ENCODE peak calls at places on chromosomes 1 and 21, in nine cellular contexts. D is chondrocyte, Y is NB4, P is WTC11, Z is fibroblast of villous mesenchyme, F is ascending aorta, K is GM12865, B is cardiac fibroblast, N is mucosa of descending colon. A is an unnamed sample.
A peak's percentile ranks its signal among the peaks of the same experiment; 100 is the strongest.

GRCh38 chr1:211352985-211353515 is 26.4 kb downstream of the TRAF5 start:
- DNase-seq in D (no peak), Y (peak; percentile 44), P (peak; percentile 66), Z (peak; percentile 24), F (no peak), K (peak; percentile 78), B (peak; percentile 42), N (peak; percentile 67), A (peak; percentile 69)

GRCh38 chr1:52707927-52708655 is 9.9 kb upstream of the COA7 start:
- DNase-seq in D (no peak), Y (peak; percentile 29), P (no peak), Z (peak; percentile 83), F (no peak), K (peak; percentile 52), B (peak; percentile 71), N (no peak), A (no peak)

GRCh38 chr1:87457408-87457807 is 128.7 kb downstream of the LMO4 start:
- DNase-seq in D (no peak), Y (no peak), P (no peak), Z (no peak), F (no peak), K (no peak), B (no peak), N (no peak), A (no peak)

GRCh38 chr1:53195913-53196484 is 625 bp upstream of the CPT2 start:
- DNase-seq in D (no peak), Y (no peak), P (no peak), Z (no peak), F (no peak), K (no peak), B (no peak), N (no peak), A (no peak)

GRCh38 chr1:175015243-175015642 is 8.0 kb downstream of the MRPS14 start:
- DNase-seq in D (no peak), Y (no peak), P (no peak), Z (peak; percentile 75), F (no peak), K (no peak), B (peak; percentile 84), N (no peak), A (no peak)

GRCh38 chr1:15758953-15759661 is 512 bp downstream of the FBLIM1 start:
- DNase-seq in D (no peak), Y (no peak), P (peak; percentile 35), Z (peak; percentile 20), F (no peak), K (no peak), B (no peak), N (peak; percentile 48), A (peak; percentile 66)

GRCh38 chr1:224617410-224618361 is 1.6 kb downstream of the CNIH3 start:
- DNase-seq in D (no peak), Y (peak; percentile 25), P (peak; percentile 27), Z (no peak), F (no peak), K (no peak), B (no peak), N (no peak), A (no peak)

GRCh38 chr1:113166473-113166872 is 93.5 kb downstream of the LRIG2 start:
- DNase-seq in D (no peak), Y (no peak), P (no peak), Z (no peak), F (no peak), K (no peak), B (no peak), N (no peak), A (no peak)

GRCh38 chr21:32459972-32460371 is 47.5 kb downstream of the EVA1C start:
- DNase-seq in D (peak; percentile 4), Y (no peak), P (no peak), Z (peak; percentile 87), F (no peak), K (no peak), B (peak; percentile 25), N (no peak), A (no peak)

GRCh38 chr1:89633745-89634625 is 1.1 kb downstream of the LRRC8C start:
- DNase-seq in D (no peak), Y (peak; percentile 59), P (peak; percentile 28), Z (peak; percentile 43), F (no peak), K (peak; percentile 39), B (peak; percentile 51), N (no peak), A (no peak)

GRCh38 chr1:33292726-33293340 is 28.1 kb downstream of the A3GALT2 start:
- DNase-seq in D (no peak), Y (no peak), P (no peak), Z (no peak), F (no peak), K (no peak), B (no peak), N (no peak), A (no peak)

GRCh38 chr1:31985430-31985829 is 28.2 kb upstream of the KHDRBS1 start:
- DNase-seq in D (no peak), Y (no peak), P (no peak), Z (no peak), F (no peak), K (peak; percentile 80), B (peak; percentile 36), N (no peak), A (peak; percentile 53)

GRCh38 chr21:44463716-44464115 is 8.4 kb downstream of the LRRC3 start:
- DNase-seq in D (no peak), Y (no peak), P (no peak), Z (peak; percentile 4), F (no peak), K (no peak), B (no peak), N (no peak), A (no peak)

GRCh38 chr21:33824156-33824941 is 91.3 kb downstream of the ATP5PO start:
- DNase-seq in D (no peak), Y (no peak), P (no peak), Z (no peak), F (no peak), K (no peak), B (no peak), N (no peak), A (no peak)

DNA sequence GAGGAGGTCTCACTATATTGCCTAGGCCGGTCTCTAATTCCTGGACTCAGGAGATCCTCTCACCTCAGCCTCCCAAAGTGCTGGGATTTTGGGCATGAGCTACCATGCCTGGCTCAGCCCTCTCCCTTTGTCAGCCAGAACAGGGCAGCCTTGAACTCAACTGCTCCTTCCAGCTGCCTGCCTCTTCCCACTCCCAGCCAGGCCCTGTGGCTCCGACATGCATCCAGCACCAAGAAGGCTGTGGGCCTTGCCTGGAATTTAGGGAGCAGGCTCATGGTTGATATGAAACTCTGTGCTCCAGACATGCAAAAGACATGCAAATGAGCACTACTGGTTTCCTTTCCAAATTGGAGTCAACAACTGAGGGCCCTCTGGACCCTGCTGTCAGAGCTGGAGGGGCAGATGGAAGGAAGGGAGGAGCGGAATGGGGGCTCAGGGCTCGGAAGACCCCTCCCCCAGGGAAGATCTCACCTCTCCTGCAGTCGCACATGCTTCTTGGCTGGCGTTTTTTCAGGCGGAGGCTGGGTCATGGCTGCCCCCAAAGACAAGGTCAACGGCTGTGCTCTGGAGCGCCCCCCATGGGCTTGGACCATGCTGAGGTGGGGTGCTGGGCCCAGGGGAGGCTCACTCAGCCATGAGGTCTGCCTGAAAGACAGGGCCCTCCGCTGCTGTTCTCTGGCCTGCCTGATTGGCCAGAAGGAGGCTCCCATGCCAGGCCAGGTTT is 1.4 kb downstream of the PTPN7 start:
- DNase-seq in D (no peak), Y (peak; percentile 78), P (no peak), Z (no peak), F (no peak), K (peak; percentile 76), B (no peak), N (no peak), A (peak; percentile 68)
- TF ChIP-seq CTCF in D (peak; percentile 9), Y (peak; percentile 59), P (no peak), Z (no peak), F (no peak), K (peak; percentile 62), B (no peak), N (no peak), A (peak; percentile 57)

GRCh38 chr1:82565146-82565545 is 764.4 kb downstream of the ADGRL2 start:
- DNase-seq in D (no peak), Y (no peak), P (no peak), Z (peak; percentile 5), F (no peak), K (no peak), B (peak; percentile 87), N (no peak), A (no peak)
- TF ChIP-seq CTCF in D (peak; percentile 69), Y (no peak), P (no peak), Z (no peak), F (no peak), K (no peak), B (peak; percentile 44), N (no peak), A (no peak)

DNA sequence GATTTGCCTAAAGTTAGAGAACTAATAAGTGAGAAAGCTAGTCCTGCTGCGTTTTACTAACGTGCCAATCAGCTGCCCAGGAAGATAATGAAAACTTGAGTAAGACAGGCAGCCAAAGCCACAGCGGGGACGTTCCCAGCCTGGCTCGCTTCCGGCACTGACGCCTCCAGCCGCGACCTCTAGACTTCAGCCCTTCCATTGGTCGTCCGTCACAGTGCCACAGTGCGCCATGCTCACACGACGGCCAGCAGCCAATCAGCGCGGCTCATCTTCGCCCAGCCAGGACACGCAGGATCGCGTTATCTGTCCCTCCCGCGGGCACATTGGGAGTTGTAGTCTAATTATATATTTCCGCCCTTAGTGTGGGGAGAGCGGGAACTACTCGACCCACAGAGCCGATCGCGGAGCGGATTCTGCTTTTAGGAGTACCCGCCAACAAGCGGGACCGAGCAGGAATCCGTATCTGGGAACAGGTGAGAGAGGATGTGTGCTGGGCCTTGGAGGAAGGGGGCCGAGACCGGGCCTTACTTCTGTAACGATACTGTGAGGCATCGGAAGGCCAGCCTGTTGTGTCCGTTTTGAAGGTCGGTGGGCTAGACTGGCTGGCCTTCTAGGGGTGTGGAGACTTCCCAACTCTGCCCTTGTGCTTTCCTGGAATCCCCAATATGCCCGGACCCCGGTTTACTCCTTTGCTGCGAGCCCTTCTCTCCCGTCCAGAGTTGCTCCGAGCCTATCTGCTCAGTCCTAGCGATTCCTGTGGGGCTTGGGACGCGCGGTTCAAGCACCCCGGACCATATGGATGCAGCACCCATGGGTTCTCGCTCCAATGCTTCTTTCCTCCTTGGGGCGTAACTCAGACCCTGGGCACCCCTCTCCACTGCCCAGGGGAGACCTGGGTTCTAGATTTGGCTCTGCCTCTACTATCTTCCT is at the start of gene FDPS:
- DNase-seq in D (peak; percentile 99), Y (peak; percentile 99), P (peak; percentile 97), Z (peak; percentile 99), F (peak; percentile 98), K (peak; percentile 100), B (peak; percentile 99), N (peak; percentile 98), A (peak; percentile 97)
- TF ChIP-seq CTCF in D (no peak), Y (no peak), P (no peak), Z (no peak), F (no peak), K (no peak), B (no peak), N (peak; percentile 17), A (no peak)

DNA sequence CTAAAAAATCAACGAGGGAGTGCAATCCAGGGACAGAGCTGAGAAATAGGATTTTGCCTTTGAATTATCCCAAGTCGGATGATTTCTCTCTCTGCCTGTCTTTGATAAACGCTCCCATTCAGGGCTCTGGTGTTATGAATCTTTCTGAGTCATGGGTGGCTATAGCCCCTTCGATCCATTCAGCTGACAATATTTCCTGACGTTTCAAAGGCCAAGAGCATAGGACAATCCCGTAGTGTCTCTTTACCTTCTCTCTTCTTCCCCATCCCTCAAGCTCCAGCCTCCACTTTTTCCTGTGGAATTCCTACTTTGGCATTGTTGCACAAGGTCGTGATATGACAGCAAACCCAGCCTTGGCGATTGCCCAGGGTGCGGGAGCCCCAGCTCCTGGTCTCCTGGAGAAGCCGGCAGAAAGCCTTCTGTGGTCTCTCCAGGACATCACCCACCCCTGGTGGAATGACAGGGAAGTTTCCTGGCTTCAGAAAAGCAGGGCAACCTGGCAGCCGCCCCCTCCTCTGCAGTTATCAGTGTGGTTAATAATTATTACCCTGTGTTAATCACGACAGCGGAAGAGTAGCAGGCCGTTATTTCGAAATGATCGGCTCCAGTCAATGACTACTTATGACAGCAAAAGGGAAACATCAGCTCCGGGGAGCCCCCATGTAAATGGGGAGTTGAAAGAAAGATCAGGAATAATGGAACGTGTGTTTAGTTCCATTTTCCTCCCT is 8.1 kb upstream of the PLXNA2 start:
- DNase-seq in D (no peak), Y (peak; percentile 5), P (peak; percentile 31), Z (no peak), F (no peak), K (no peak), B (no peak), N (no peak), A (no peak)
- TF ChIP-seq CTCF in D (peak; percentile 32), Y (no peak), P (no peak), Z (peak; percentile 35), F (no peak), K (no peak), B (no peak), N (no peak), A (no peak)